ENCODE peak calls at places on chromosomes 1 and 21, in ten cellular contexts. G is left ventricle myocardium inferior; B is A549; W is AG04450; R is astrocyte of the spinal cord; H is CD4-positive, alpha-beta T cell; N is GM06990; Z is dorsolateral prefrontal cortex; V is OCI-LY7; U is fibroblast of lung. S is an unnamed sample.

GRCh38 chr1:99481391-99481996 is 164.4 kb upstream of the PALMD start:
- DNase-seq in G (no peak), B (peak), W (no peak), R (peak), H (peak), N (peak), Z (no peak), V (peak), U (peak), S (no peak)

GRCh38 chr1:68120136-68120791 is 69.8 kb upstream of the DIRAS3 start:
- DNase-seq in G (no peak), B (peak), W (peak), R (peak), H (no peak), N (peak), Z (no peak), V (peak), U (peak), S (no peak)

GRCh38 chr1:85133565-85134159 is 67.2 kb downstream of the SYDE2 start:
- DNase-seq in G (no peak), B (no peak), W (no peak), R (no peak), H (no peak), N (no peak), Z (no peak), V (no peak), U (no peak), S (no peak)

GRCh38 chr21:38082936-38083335 is 166.7 kb upstream of the KCNJ6 start:
- DNase-seq in G (no peak), B (no peak), W (no peak), R (no peak), H (no peak), N (no peak), Z (no peak), V (no peak), U (no peak), S (no peak)

GRCh38 chr1:230648114-230648513 is 5.8 kb downstream of the COG2 start:
- DNase-seq in G (no peak), B (no peak), W (no peak), R (no peak), H (no peak), N (no peak), Z (no peak), V (no peak), U (no peak), S (no peak)

GRCh38 chr1:151993084-151993733 is 450 bp downstream of the S100A10 start:
- DNase-seq in G (peak), B (peak), W (no peak), R (no peak), H (peak), N (peak), Z (no peak), V (peak), U (no peak), S (no peak)

GRCh38 chr1:64877151-64877550 is 89.2 kb downstream of the JAK1 start:
- DNase-seq in G (no peak), B (no peak), W (no peak), R (no peak), H (peak), N (no peak), Z (no peak), V (no peak), U (no peak), S (no peak)

GRCh38 chr1:11610629-11611180 is 43.5 kb downstream of the FBXO2 start:
- DNase-seq in G (no peak), B (no peak), W (no peak), R (no peak), H (no peak), N (no peak), Z (no peak), V (no peak), U (no peak), S (no peak)

GRCh38 chr1:109116286-109116685 is 2.4 kb downstream of the ELAPOR1 start:
- DNase-seq in G (no peak), B (no peak), W (no peak), R (no peak), H (no peak), N (no peak), Z (no peak), V (no peak), U (no peak), S (no peak)

GRCh38 chr1:32991819-32992488 is 27.3 kb upstream of the RNF19B start:
- DNase-seq in G (no peak), B (no peak), W (no peak), R (no peak), H (no peak), N (peak), Z (no peak), V (peak), U (no peak), S (no peak)

GRCh38 chr1:222266223-222267215 is 281.4 kb downstream of the HHIPL2 start:
- DNase-seq in G (no peak), B (no peak), W (no peak), R (peak), H (no peak), N (no peak), Z (no peak), V (no peak), U (no peak), S (no peak)

GRCh38 chr21:35614412-35614901 is 445.9 kb downstream of the SETD4 start:
- DNase-seq in G (no peak), B (no peak), W (no peak), R (peak), H (no peak), N (no peak), Z (no peak), V (no peak), U (no peak), S (no peak)

GRCh38 chr1:12776801-12777557 is 3.4 kb downstream of the PRAMEF12 start:
- DNase-seq in G (no peak), B (no peak), W (no peak), R (no peak), H (no peak), N (no peak), Z (no peak), V (no peak), U (no peak), S (peak)

GRCh38 chr1:21334214-21335087 is 44.2 kb upstream of the ECE1 start:
- DNase-seq in G (peak), B (peak), W (no peak), R (peak), H (peak), N (peak), Z (no peak), V (peak), U (peak), S (peak)

GRCh38 chr1:174953657-174954435 is 45.9 kb upstream of the CACYBP start:
- DNase-seq in G (no peak), B (peak), W (no peak), R (no peak), H (no peak), N (no peak), Z (no peak), V (no peak), U (no peak), S (no peak)

GRCh38 chr1:234683856-234684632 is 74.1 kb upstream of the IRF2BP2 start:
- DNase-seq in G (peak), B (peak), W (no peak), R (peak), H (no peak), N (no peak), Z (no peak), V (no peak), U (peak), S (peak)

GRCh38 chr21:40070871-40071270 is 203.6 kb downstream of the PCP4 start:
- DNase-seq in G (no peak), B (no peak), W (no peak), R (no peak), H (no peak), N (no peak), Z (no peak), V (no peak), U (no peak), S (no peak)

GRCh38 chr1:24289937-24290595 is 29.1 kb upstream of the GRHL3 start:
- DNase-seq in G (peak), B (peak), W (peak), R (peak), H (no peak), N (no peak), Z (peak), V (no peak), U (peak), S (peak)

GRCh38 chr1:183847646-183848045 is 42.7 kb downstream of the RGL1 start:
- DNase-seq in G (no peak), B (no peak), W (no peak), R (no peak), H (no peak), N (no peak), Z (no peak), V (no peak), U (no peak), S (no peak)

GRCh38 chr1:183590225-183591191 is at the start of gene NCF2:
- DNase-seq in G (no peak), B (no peak), W (no peak), R (no peak), H (no peak), N (peak), Z (no peak), V (peak), U (no peak), S (no peak)

GRCh38 chr21:35473496-35473895 is 424.4 kb upstream of the RUNX1 start:
- DNase-seq in G (no peak), B (no peak), W (no peak), R (no peak), H (no peak), N (no peak), Z (no peak), V (no peak), U (no peak), S (no peak)

GRCh38 chr1:156198831-156199349 is 5.0 kb downstream of the SLC25A44 start:
- DNase-seq in G (no peak), B (no peak), W (no peak), R (no peak), H (no peak), N (no peak), Z (no peak), V (no peak), U (no peak), S (no peak)

GRCh38 chr1:68229927-68230812 is 2.2 kb downstream of the WLS start:
- DNase-seq in G (no peak), B (no peak), W (no peak), R (peak), H (no peak), N (no peak), Z (no peak), V (no peak), U (peak), S (no peak)

DNA sequence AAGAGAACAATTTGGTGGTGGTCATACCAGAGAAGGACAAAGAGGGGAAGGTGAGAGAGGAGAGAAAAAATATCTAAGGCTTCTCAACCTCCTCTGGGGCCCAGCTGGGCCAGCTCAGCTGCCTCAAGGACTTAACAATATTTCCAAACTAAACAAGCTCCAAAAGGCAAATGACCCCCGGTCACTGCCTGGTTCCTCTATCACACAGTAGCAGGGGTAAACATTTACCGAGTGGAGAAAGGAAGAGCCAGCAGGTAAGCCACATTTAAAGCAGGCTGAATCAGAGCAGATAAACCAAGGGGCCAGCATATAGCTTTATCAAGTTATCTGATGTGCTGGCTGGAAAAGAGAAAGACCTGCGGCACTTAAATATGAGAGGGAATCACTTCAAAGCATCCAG is 102.1 kb downstream of the KCND3 start:
- DNase-seq in G (no peak), B (no peak), W (no peak), R (no peak), H (no peak), N (no peak), Z (no peak), V (no peak), U (no peak), S (no peak)
- TF ChIP-seq CTCF in G (no peak), B (no peak), W (no peak), R (no peak), H (no peak), N (no peak), Z (no peak), V (no peak), U (no peak), S (no peak)

DNA sequence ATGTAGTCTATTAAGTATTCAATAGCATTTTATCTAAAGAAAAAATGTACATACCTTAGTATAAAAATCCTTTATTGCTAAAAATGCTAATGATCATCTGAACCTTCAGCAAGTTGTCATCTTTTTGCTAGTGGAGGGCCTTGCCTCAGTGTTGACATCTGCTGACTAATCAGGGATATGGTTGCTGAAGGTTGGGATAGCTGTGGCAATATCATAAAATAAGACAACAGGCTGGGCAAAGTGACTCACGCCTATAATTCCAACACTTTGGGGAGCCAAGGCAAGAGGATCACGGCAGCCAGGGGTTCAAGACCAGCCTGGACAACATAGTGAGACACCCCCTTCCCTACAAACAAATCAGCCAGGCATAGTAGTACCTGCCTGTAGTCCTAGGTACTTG is 9.0 kb downstream of the DYNLT5 start:
- DNase-seq in G (no peak), B (no peak), W (no peak), R (no peak), H (no peak), N (no peak), Z (no peak), V (no peak), U (peak), S (no peak)
- TF ChIP-seq CTCF in G (no peak), B (no peak), W (no peak), R (peak), H (no peak), N (no peak), Z (no peak), V (peak), U (peak), S (peak)

DNA sequence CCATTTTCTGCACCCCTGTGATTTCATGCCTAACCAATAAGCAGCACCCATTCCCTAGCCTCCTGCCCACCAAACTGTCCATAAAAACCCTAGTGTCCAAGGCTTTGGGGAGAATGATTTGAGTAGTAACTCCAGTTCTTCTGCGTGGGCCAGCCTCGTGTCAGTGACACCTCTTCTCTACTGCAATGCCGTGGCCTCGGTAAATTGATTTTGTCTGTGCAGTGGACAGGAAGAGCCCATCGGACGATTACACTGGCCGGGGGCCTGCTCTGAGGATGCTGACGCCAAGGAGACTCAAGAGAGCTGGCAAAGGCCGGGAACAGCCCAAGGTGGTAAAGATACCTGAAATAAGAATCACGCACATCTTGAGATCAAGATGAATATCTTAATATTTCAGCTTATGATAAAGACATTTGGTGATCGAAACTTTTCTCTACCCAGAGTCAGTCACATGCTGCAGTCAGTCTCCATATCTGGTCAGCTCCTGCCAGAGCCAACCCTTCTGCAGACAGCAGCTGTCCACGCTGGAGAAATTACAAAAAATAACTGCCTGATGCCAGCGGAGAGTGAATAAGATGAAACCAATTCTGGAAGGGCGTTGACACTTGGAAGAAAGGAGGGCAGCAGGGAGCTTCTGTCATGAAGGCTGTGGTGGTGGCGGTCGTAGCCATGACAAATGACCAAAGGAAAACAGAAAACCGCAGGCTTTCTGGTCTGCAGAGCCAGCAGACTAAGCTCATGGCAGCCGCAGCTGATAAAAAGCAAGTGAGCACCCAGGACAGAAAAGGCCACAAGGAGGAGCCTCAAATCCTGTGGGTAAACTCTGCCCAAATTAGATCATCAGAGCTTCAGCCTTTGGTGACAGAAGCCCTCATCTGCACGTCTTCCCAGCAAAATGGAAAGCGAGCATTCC is 29.1 kb downstream of the RSPH1 start:
- DNase-seq in G (no peak), B (peak), W (no peak), R (peak), H (no peak), N (no peak), Z (peak), V (peak), U (peak), S (no peak)
- TF ChIP-seq CTCF in G (peak), B (no peak), W (no peak), R (peak), H (no peak), N (peak), Z (peak), V (peak), U (peak), S (no peak)

GRCh38 chr1:159800177-159800935 is 1.8 kb upstream of the FCRL6 start:
- DNase-seq in G (no peak), B (no peak), W (no peak), R (no peak), H (no peak), N (peak), Z (no peak), V (no peak), U (no peak), S (no peak)
- TF ChIP-seq CTCF in G (no peak), B (no peak), W (no peak), R (no peak), H (no peak), N (no peak), Z (no peak), V (no peak), U (no peak), S (no peak)

GRCh38 chr1:203593723-203594122 is 32.9 kb upstream of the ATP2B4 start:
- DNase-seq in G (no peak), B (peak), W (no peak), R (no peak), H (peak), N (no peak), Z (no peak), V (peak), U (peak), S (no peak)
- TF ChIP-seq CTCF in G (peak), B (no peak), W (peak), R (peak), H (peak), N (peak), Z (no peak), V (peak), U (no peak), S (no peak)

DNA sequence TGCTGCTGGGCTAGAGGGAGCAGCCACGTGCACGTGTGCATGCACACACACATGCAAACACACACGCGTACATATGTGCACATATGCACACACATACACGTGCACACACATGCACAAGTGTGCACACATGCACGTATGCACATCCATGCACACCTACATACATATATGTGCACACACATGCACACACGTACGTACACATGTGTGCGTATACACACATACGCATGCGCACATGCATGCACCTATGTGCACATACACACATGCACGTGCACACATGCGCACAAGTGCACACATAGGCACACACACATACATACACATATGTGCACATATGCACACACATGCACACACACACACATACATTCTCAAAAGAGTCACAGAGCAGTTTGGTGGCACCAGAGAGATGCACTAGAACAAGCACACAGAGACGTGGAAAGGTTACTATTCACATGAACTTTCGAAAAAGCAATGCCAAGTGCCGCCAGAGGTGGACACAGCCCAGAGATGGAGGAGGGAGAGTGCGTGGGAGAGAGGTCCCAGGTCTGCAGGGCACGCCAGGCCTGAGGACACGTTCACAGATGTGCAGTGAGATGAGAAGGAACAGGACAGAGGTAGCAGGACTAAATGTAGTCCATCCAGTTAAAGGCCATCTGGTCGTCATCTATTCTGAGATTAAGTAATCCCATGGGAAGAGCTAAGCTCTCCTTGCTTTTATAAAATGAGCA is 85.7 kb upstream of the SLC25A33 start:
- DNase-seq in G (no peak), B (no peak), W (no peak), R (no peak), H (no peak), N (no peak), Z (no peak), V (no peak), U (no peak), S (no peak)
- TF ChIP-seq CTCF in G (no peak), B (no peak), W (no peak), R (no peak), H (no peak), N (no peak), Z (no peak), V (no peak), U (no peak), S (no peak)

DNA sequence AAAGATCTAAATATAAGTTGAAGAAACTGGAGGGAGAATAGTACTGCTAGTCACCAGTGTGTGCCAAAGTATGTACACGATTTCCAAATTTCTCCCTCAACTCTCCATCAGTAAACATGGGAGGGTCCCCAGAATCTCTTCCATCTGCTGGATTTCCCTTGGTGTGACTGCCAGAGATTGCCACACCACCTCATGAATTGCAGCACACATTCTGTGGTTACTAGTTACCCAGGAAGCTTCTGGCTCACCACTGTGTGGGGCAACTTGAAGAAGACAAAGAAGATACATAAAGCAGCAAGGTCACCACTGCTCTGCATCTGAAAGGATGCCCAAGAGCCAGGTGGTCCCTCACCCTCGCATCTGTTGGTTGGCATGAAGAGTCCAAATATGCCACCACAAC is 191.7 kb upstream of the ESRRG start:
- DNase-seq in G (no peak), B (no peak), W (no peak), R (no peak), H (no peak), N (no peak), Z (no peak), V (no peak), U (peak), S (no peak)
- TF ChIP-seq CTCF in G (no peak), B (no peak), W (no peak), R (no peak), H (no peak), N (no peak), Z (no peak), V (no peak), U (no peak), S (no peak)

GRCh38 chr1:181423301-181423918 is 59.9 kb upstream of the CACNA1E start:
- DNase-seq in G (peak), B (peak), W (no peak), R (peak), H (peak), N (no peak), Z (peak), V (peak), U (peak), S (no peak)
- TF ChIP-seq CTCF in G (peak), B (peak), W (peak), R (peak), H (peak), N (peak), Z (peak), V (peak), U (peak), S (peak)

GRCh38 chr1:119549719-119550141 is 42.7 kb downstream of the HSD3B1 start:
- DNase-seq in G (no peak), B (peak), W (peak), R (peak), H (no peak), N (no peak), Z (peak), V (peak), U (peak), S (peak)
- TF ChIP-seq CTCF in G (peak), B (peak), W (peak), R (peak), H (no peak), N (peak), Z (peak), V (peak), U (peak), S (peak)

GRCh38 chr1:177817969-177818872 is 151.6 kb downstream of the SEC16B start:
- DNase-seq in G (no peak), B (no peak), W (no peak), R (no peak), H (no peak), N (no peak), Z (no peak), V (peak), U (no peak), S (no peak)
- TF ChIP-seq CTCF in G (no peak), B (no peak), W (peak), R (no peak), H (no peak), N (no peak), Z (no peak), V (no peak), U (no peak), S (no peak)

S was measured in osteocyte.